ENCODE peak calls at places on chromosomes 12 and 14, in seven cellular contexts. U, F, N, D, M, P and R are unnamed samples.

GRCh38 chr14:73833530-73834257 is 17.9 kb upstream of the PTGR2 start:
- DNase-seq in N (no peak), D (peak; percentile 27), U (no peak), P (peak; percentile 78), M (no peak), F (peak; percentile 78), R (peak; percentile 78)

GRCh38 chr14:54647378-54647777 is 80.5 kb downstream of the SAMD4A start:
- DNase-seq in F (no peak), U (no peak), D (no peak), P (no peak), M (no peak), N (no peak), R (no peak)

GRCh38 chr12:54390668-54391551 is 6.4 kb upstream of the ZNF385A start:
- DNase-seq in P (no peak), U (no peak), F (no peak), N (peak; percentile 41), D (peak; percentile 60), M (peak; percentile 83), R (no peak)

GRCh38 chr12:57240069-57240921 is 10.7 kb downstream of the STAC3 start:
- DNase-seq in U (no peak), P (peak; percentile 13), D (no peak), N (no peak), F (peak; percentile 67), M (no peak), R (peak; percentile 89)

GRCh38 chr14:33682746-33683145 is 268.1 kb downstream of the EGLN3 start:
- DNase-seq in D (peak; percentile 85), U (no peak), F (peak; percentile 67), N (no peak), P (no peak), M (no peak), R (peak; percentile 90)

GRCh38 chr12:110916295-110916875 is 4.0 kb downstream of the MYL2 start:
- DNase-seq in F (peak; percentile 33), U (no peak), M (no peak), N (no peak), D (no peak), P (no peak), R (no peak)

GRCh38 chr12:26471560-26471959 is 276.2 kb downstream of the SSPN start:
- DNase-seq in N (no peak), F (no peak), U (no peak), D (no peak), M (no peak), P (no peak), R (peak; percentile 73)

GRCh38 chr14:72472845-72473244 is 421.1 kb downstream of the DPF3 start:
- DNase-seq in D (no peak), P (no peak), F (no peak), M (no peak), N (no peak), U (no peak), R (peak; percentile 23)

GRCh38 chr12:24898606-24899005 is 50.3 kb downstream of the BCAT1 start:
- DNase-seq in M (no peak), N (no peak), F (peak; percentile 45), U (no peak), D (no peak), P (no peak), R (peak; percentile 24)

GRCh38 chr12:117298191-117298590 is 63.2 kb downstream of the NOS1 start:
- DNase-seq in U (no peak), F (no peak), M (no peak), P (no peak), D (no peak), N (no peak), R (no peak)

GRCh38 chr14:76777721-76778120 is 16.5 kb downstream of the VASH1 start:
- DNase-seq in F (no peak), M (no peak), P (no peak), D (no peak), U (no peak), N (no peak), R (no peak)

GRCh38 chr12:88522961-88523360 is 57.3 kb downstream of the KITLG start:
- DNase-seq in P (no peak), U (no peak), D (no peak), M (no peak), N (no peak), F (no peak), R (no peak)

GRCh38 chr14:23376477-23377200 is at the start of gene CMTM5:
- DNase-seq in M (peak; percentile 34), N (no peak), D (no peak), P (no peak), U (no peak), F (no peak), R (no peak)

GRCh38 chr14:78251308-78251707 is 81.1 kb downstream of the NRXN3 start:
- DNase-seq in D (no peak), N (no peak), P (no peak), M (no peak), F (no peak), U (no peak), R (no peak)

GRCh38 chr12:42469355-42470006 is 120.1 kb downstream of the PRICKLE1 start:
- DNase-seq in D (no peak), P (no peak), F (no peak), U (no peak), M (no peak), N (no peak), R (no peak)